ENCODE peak calls at places on chromosome 11, in four cellular contexts. One of them, this sample, is unnamed.

GRCh38 chr11:47178305-47178704 is 1.6 kb upstream of the ARFGAP2 start:
- DNase-seq in tibial nerve: no peak
- DNase-seq in CD8-positive, alpha-beta T cell: no peak
- DNase-seq in Peyer's patch: no peak
- DNase-seq in this sample: no peak

GRCh38 chr11:22702022-22702421 is 35.6 kb downstream of the GAS2 start:
- DNase-seq in CD8-positive, alpha-beta T cell: no peak
- DNase-seq in tibial nerve: no peak
- DNase-seq in Peyer's patch: no peak
- DNase-seq in this sample: no peak

GRCh38 chr11:119055901-119056300 is 1.1 kb downstream of the HYOU1 start:
- DNase-seq in tibial nerve: no peak
- DNase-seq in CD8-positive, alpha-beta T cell: no peak
- DNase-seq in Peyer's patch: no peak
- DNase-seq in this sample: no peak

GRCh38 chr11:131666617-131667016 is 296.2 kb downstream of the NTM start:
- DNase-seq in Peyer's patch: no peak
- DNase-seq in CD8-positive, alpha-beta T cell: no peak
- DNase-seq in tibial nerve: no peak
- DNase-seq in this sample: no peak

GRCh38 chr11:8068605-8069221 is 12.3 kb upstream of the TUB start:
- DNase-seq in Peyer's patch: no peak
- DNase-seq in CD8-positive, alpha-beta T cell: no peak
- DNase-seq in tibial nerve: peak; percentile 62
- DNase-seq in this sample: peak; percentile 76

GRCh38 chr11:73308003-73308962 is at the start of gene ARHGEF17:
- DNase-seq in Peyer's patch: peak; percentile 67
- DNase-seq in tibial nerve: peak; percentile 52
- DNase-seq in CD8-positive, alpha-beta T cell: no peak
- DNase-seq in this sample: peak; percentile 82

GRCh38 chr11:32792948-32793475 is 1.4 kb downstream of the CCDC73 start:
- DNase-seq in CD8-positive, alpha-beta T cell: peak; percentile 37
- DNase-seq in Peyer's patch: peak; percentile 59
- DNase-seq in tibial nerve: peak; percentile 37
- DNase-seq in this sample: peak; percentile 24

GRCh38 chr11:6986487-6986886 is 33.7 kb downstream of the ZNF214 start:
- DNase-seq in Peyer's patch: no peak
- DNase-seq in CD8-positive, alpha-beta T cell: no peak
- DNase-seq in tibial nerve: no peak
- DNase-seq in this sample: no peak

GRCh38 chr11:63643205-63643604 is 28.0 kb downstream of the ATL3 start:
- DNase-seq in tibial nerve: no peak
- DNase-seq in CD8-positive, alpha-beta T cell: no peak
- DNase-seq in Peyer's patch: no peak
- DNase-seq in this sample: no peak

GRCh38 chr11:121841487-121842167 is 274.4 kb downstream of the BLID start:
- DNase-seq in CD8-positive, alpha-beta T cell: no peak
- DNase-seq in Peyer's patch: no peak
- DNase-seq in tibial nerve: no peak
- DNase-seq in this sample: no peak

GRCh38 chr11:20966489-20966888 is 297.1 kb downstream of the NELL1 start:
- DNase-seq in tibial nerve: no peak
- DNase-seq in Peyer's patch: no peak
- DNase-seq in CD8-positive, alpha-beta T cell: no peak
- DNase-seq in this sample: no peak

GRCh38 chr11:125517116-125517804 is 21.2 kb upstream of the FEZ1 start:
- DNase-seq in Peyer's patch: no peak
- DNase-seq in tibial nerve: no peak
- DNase-seq in CD8-positive, alpha-beta T cell: no peak
- DNase-seq in this sample: peak; percentile 20

GRCh38 chr11:47270331-47271271 is 668 bp downstream of the MADD start:
- DNase-seq in Peyer's patch: peak; percentile 59
- DNase-seq in tibial nerve: no peak
- DNase-seq in CD8-positive, alpha-beta T cell: no peak
- DNase-seq in this sample: no peak

GRCh38 chr11:131671320-131671719 is 300.9 kb downstream of the NTM start:
- DNase-seq in tibial nerve: no peak
- DNase-seq in CD8-positive, alpha-beta T cell: no peak
- DNase-seq in Peyer's patch: no peak
- DNase-seq in this sample: no peak

GRCh38 chr11:2582436-2582931 is 117.3 kb downstream of the KCNQ1OT1 start:
- DNase-seq in CD8-positive, alpha-beta T cell: no peak
- DNase-seq in Peyer's patch: peak; percentile 39
- DNase-seq in tibial nerve: peak; percentile 2
- DNase-seq in this sample: peak; percentile 36

GRCh38 chr11:10302744-10303557 is 1.9 kb upstream of the ADM start:
- DNase-seq in Peyer's patch: peak; percentile 94
- DNase-seq in tibial nerve: peak; percentile 84
- DNase-seq in CD8-positive, alpha-beta T cell: no peak
- DNase-seq in this sample: peak; percentile 87

GRCh38 chr11:134597452-134597851 is 185.4 kb upstream of the B3GAT1 start:
- DNase-seq in CD8-positive, alpha-beta T cell: no peak
- DNase-seq in Peyer's patch: no peak
- DNase-seq in tibial nerve: no peak
- DNase-seq in this sample: no peak

GRCh38 chr11:281486-282161 is 3.4 kb downstream of the NLRP6 start:
- DNase-seq in CD8-positive, alpha-beta T cell: no peak
- DNase-seq in tibial nerve: no peak
- DNase-seq in Peyer's patch: peak; percentile 61
- DNase-seq in this sample: no peak

GRCh38 chr11:122367809-122368231 is 251.8 kb upstream of the BLID start:
- DNase-seq in CD8-positive, alpha-beta T cell: no peak
- DNase-seq in Peyer's patch: no peak
- DNase-seq in tibial nerve: peak; percentile 17
- DNase-seq in this sample: no peak

GRCh38 chr11:35154960-35155359 is 16.0 kb downstream of the CD44 start:
- DNase-seq in Peyer's patch: no peak
- DNase-seq in tibial nerve: no peak
- DNase-seq in CD8-positive, alpha-beta T cell: no peak
- DNase-seq in this sample: no peak

GRCh38 chr11:57214087-57214395 is 23.0 kb downstream of the APLNR start:
- DNase-seq in Peyer's patch: no peak
- DNase-seq in tibial nerve: no peak
- DNase-seq in CD8-positive, alpha-beta T cell: no peak
- DNase-seq in this sample: no peak

GRCh38 chr11:1348146-1348545 is 38.7 kb upstream of the TOLLIP start:
- DNase-seq in Peyer's patch: no peak
- DNase-seq in CD8-positive, alpha-beta T cell: no peak
- DNase-seq in tibial nerve: no peak
- DNase-seq in this sample: no peak

GRCh38 chr11:120707098-120707497 is 195.6 kb downstream of the GRIK4 start:
- DNase-seq in Peyer's patch: no peak
- DNase-seq in CD8-positive, alpha-beta T cell: no peak
- DNase-seq in tibial nerve: no peak
- DNase-seq in this sample: no peak

GRCh38 chr11:64173616-64174355 is 7.9 kb upstream of the MACROD1 start:
- DNase-seq in tibial nerve: no peak
- DNase-seq in CD8-positive, alpha-beta T cell: no peak
- DNase-seq in Peyer's patch: no peak
- DNase-seq in this sample: no peak

GRCh38 chr11:35174666-35175065 is 35.7 kb downstream of the CD44 start:
- DNase-seq in tibial nerve: no peak
- DNase-seq in Peyer's patch: no peak
- DNase-seq in CD8-positive, alpha-beta T cell: no peak
- DNase-seq in this sample: no peak

GRCh38 chr11:34192481-34193401 is 87.3 kb downstream of the NAT10 start:
- DNase-seq in CD8-positive, alpha-beta T cell: no peak
- DNase-seq in Peyer's patch: no peak
- DNase-seq in tibial nerve: peak; percentile 41
- DNase-seq in this sample: peak; percentile 53

GRCh38 chr11:70397983-70398833 is at the start of gene CTTN:
- DNase-seq in CD8-positive, alpha-beta T cell: peak; percentile 14
- DNase-seq in tibial nerve: peak; percentile 69
- DNase-seq in Peyer's patch: peak; percentile 90
- DNase-seq in this sample: peak; percentile 90

GRCh38 chr11:131999084-131999483 is 628.7 kb downstream of the NTM start:
- DNase-seq in Peyer's patch: no peak
- DNase-seq in tibial nerve: no peak
- DNase-seq in CD8-positive, alpha-beta T cell: no peak
- DNase-seq in this sample: no peak

GRCh38 chr11:127056338-127056971 is 55.9 kb upstream of the KIRREL3 start:
- DNase-seq in Peyer's patch: no peak
- DNase-seq in tibial nerve: no peak
- DNase-seq in CD8-positive, alpha-beta T cell: no peak
- DNase-seq in this sample: no peak

GRCh38 chr11:103897156-103897555 is 139.3 kb upstream of the DDI1 start:
- DNase-seq in CD8-positive, alpha-beta T cell: no peak
- DNase-seq in Peyer's patch: no peak
- DNase-seq in tibial nerve: no peak
- DNase-seq in this sample: no peak

GRCh38 chr11:69368119-69368880 is 74.3 kb downstream of the MYEOV start:
- DNase-seq in Peyer's patch: no peak
- DNase-seq in CD8-positive, alpha-beta T cell: no peak
- DNase-seq in tibial nerve: no peak
- DNase-seq in this sample: peak; percentile 1

GRCh38 chr11:123166095-123166559 is 28.9 kb downstream of the CLMP start:
- DNase-seq in tibial nerve: peak; percentile 35
- DNase-seq in Peyer's patch: peak; percentile 61
- DNase-seq in CD8-positive, alpha-beta T cell: no peak
- DNase-seq in this sample: peak; percentile 32

GRCh38 chr11:118628861-118629549 is 21.6 kb downstream of the PHLDB1 start:
- DNase-seq in CD8-positive, alpha-beta T cell: no peak
- DNase-seq in tibial nerve: no peak
- DNase-seq in Peyer's patch: no peak
- DNase-seq in this sample: no peak

GRCh38 chr11:125305346-125305745 is 140.8 kb downstream of the PKNOX2 start:
- DNase-seq in CD8-positive, alpha-beta T cell: no peak
- DNase-seq in tibial nerve: no peak
- DNase-seq in Peyer's patch: no peak
- DNase-seq in this sample: no peak

GRCh38 chr11:66856496-66857233 is at the start of gene LRFN4:
- DNase-seq in tibial nerve: no peak
- DNase-seq in Peyer's patch: no peak
- DNase-seq in CD8-positive, alpha-beta T cell: peak; percentile 51
- DNase-seq in this sample: no peak

DNA sequence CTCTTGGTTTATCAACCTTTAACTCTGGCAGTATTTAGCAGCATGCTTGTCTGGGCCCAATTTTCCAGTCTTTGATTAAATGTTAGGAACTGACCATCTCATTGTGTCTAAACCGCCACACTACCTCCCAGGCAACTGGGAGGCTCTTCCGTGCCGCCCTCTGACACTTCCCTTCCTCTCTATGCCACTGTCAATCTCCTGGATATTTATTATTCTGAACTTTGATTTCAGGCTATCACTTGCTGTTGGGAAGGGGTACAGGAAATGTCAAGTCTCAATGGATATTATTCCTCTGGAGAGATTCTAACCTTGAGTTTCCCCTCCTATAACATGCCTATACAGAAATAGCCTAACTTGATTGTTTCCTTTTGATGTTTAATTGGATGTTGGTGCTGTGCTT is 222.9 kb upstream of the NARS2 start:
- DNase-seq in CD8-positive, alpha-beta T cell: no peak
- DNase-seq in tibial nerve: no peak
- DNase-seq in Peyer's patch: no peak
- DNase-seq in this sample: no peak
- H3K4me1 ChIP-seq in CD8-positive, alpha-beta T cell: no peaks in the 10 kb centered on the region
- H3K4me1 ChIP-seq in tibial nerve: no peaks in the 10 kb centered on the region
- H3K4me1 ChIP-seq in Peyer's patch: no peaks in the 10 kb centered on the region
- H3K4me1 ChIP-seq in this sample: no peaks in the 10 kb centered on the region

GRCh38 chr11:111265421-111265820 is 19.9 kb downstream of the POU2AF2 start:
- DNase-seq in CD8-positive, alpha-beta T cell: no peak
- DNase-seq in tibial nerve: no peak
- DNase-seq in Peyer's patch: no peak
- DNase-seq in this sample: no peak

GRCh38 chr11:111272420-111272819 is 25.9 kb upstream of the POU2AF3 start:
- DNase-seq in Peyer's patch: no peak
- DNase-seq in CD8-positive, alpha-beta T cell: no peak
- DNase-seq in tibial nerve: no peak
- DNase-seq in this sample: no peak

GRCh38 chr11:111264646-111265045 is 19.1 kb downstream of the POU2AF2 start:
- DNase-seq in tibial nerve: no peak
- DNase-seq in Peyer's patch: no peak
- DNase-seq in CD8-positive, alpha-beta T cell: no peak
- DNase-seq in this sample: no peak

DNA sequence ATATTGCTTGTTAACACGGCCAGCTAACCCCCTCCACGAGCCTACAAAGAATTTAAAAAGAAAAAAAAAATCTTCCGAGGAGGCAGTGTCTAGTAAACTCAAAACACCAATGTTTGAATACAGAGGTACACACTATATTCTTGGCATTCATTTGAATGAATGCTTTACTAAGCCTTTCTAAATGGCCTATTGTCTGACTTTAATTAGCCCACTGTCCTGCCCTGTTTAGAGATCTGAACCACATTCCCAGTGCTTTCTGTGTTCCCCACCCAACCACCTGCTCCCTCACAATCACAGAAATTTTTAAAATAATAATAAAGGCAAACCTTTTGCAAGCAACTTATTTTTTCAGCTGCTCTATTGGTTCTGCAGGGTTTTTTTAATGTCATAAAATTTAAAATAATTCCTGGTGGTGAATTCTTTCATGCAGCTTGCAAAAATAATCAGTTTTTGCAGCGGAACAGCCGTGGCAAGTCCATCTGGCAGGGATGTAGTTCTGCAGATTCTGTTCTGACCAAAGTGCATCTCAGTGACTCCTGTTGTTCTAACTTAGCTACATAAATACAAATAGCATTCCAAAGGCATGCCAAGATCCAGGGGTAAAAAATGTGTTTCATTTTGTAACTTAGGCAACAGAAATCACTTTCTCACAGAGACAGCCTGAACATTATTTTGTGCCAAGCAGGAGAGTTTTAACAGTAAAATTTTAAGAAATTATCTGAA is 23.8 kb downstream of the POU2AF2 start:
- DNase-seq in tibial nerve: no peak
- DNase-seq in CD8-positive, alpha-beta T cell: no peak
- DNase-seq in Peyer's patch: no peak
- DNase-seq in this sample: no peak
- H3K27ac ChIP-seq in tibial nerve: no peak overlapping the region
- H3K27ac ChIP-seq in CD8-positive, alpha-beta T cell: no peak overlapping the region
- H3K27ac ChIP-seq in Peyer's patch: no peak overlapping the region
- H3K27ac ChIP-seq in this sample: no peak overlapping the region

GRCh38 chr11:68038226-68038717 is 553 bp upstream of the TCIRG1 start:
- DNase-seq in Peyer's patch: no peak
- DNase-seq in CD8-positive, alpha-beta T cell: no peak
- DNase-seq in tibial nerve: no peak
- DNase-seq in this sample: no peak

GRCh38 chr11:68035266-68035876 is 3.5 kb upstream of the TCIRG1 start:
- DNase-seq in tibial nerve: no peak
- DNase-seq in CD8-positive, alpha-beta T cell: no peak
- DNase-seq in Peyer's patch: no peak
- DNase-seq in this sample: no peak

GRCh38 chr11:68037481-68038225 is 1.2 kb upstream of the TCIRG1 start:
- DNase-seq in Peyer's patch: no peak
- DNase-seq in CD8-positive, alpha-beta T cell: no peak
- DNase-seq in tibial nerve: no peak
- DNase-seq in this sample: no peak

GRCh38 chr11:68036141-68036716 is 2.6 kb upstream of the TCIRG1 start:
- DNase-seq in Peyer's patch: no peak
- DNase-seq in CD8-positive, alpha-beta T cell: no peak
- DNase-seq in tibial nerve: no peak
- DNase-seq in this sample: no peak

GRCh38 chr11:68036717-68037239 is 2.0 kb upstream of the TCIRG1 start:
- DNase-seq in CD8-positive, alpha-beta T cell: no peak
- DNase-seq in Peyer's patch: no peak
- DNase-seq in tibial nerve: no peak
- DNase-seq in this sample: peak; percentile 68
- H3K4me3 ChIP-seq in CD8-positive, alpha-beta T cell: no peak overlapping the region
- H3K4me3 ChIP-seq in Peyer's patch: no peak overlapping the region
- H3K4me3 ChIP-seq in tibial nerve: no peak overlapping the region
- H3K4me3 ChIP-seq in this sample: no peak overlapping the region

GRCh38 chr11:60921777-60922335 is 2.4 kb upstream of the TMEM132A start:
- DNase-seq in tibial nerve: no peak
- DNase-seq in CD8-positive, alpha-beta T cell: no peak
- DNase-seq in Peyer's patch: peak; percentile 36
- DNase-seq in this sample: no peak
- H3K4me1 ChIP-seq in tibial nerve: no peaks in the 10 kb centered on the region
- H3K4me1 ChIP-seq in CD8-positive, alpha-beta T cell: peaks cover 13% of the 10 kb centered on the region
- H3K4me1 ChIP-seq in Peyer's patch: peaks cover 19% of the 10 kb centered on the region
- H3K4me1 ChIP-seq in this sample: peaks cover 7% of the 10 kb centered on the region

This sample was measured in heart right ventricle.